ENCODE peak calls at places on chromosomes 4 and X, in ten cellular contexts. I is spleen; V is foreskin fibroblast; O is neural crest cell; D is activated CD8-positive, alpha-beta memory T cell treated with anti-CD3 and anti-CD28 coated beads for 48 hours; H is NCI-H345; F is stimulated activated CD4-positive, alpha-beta T cell treated with anti-CD3 and anti-CD28 coated beads, Interleukin-1b, Interleukin-23, amount 100 ng/mL, for 1 hour; T is astrocyte of the spinal cord; X is A172; B is Kasumi-1. A is an unnamed sample.

GRCh38 chr4:94653095-94653649 is 104.6 kb upstream of the BMPR1B start:
- DNase-seq in O (no peak), I (no peak), B (no peak), F (no peak), D (no peak), T (no peak), V (no peak), X (no peak), H (no peak), A (no peak)

GRCh38 chr4:100117749-100118148 is 72.5 kb downstream of the DDIT4L start:
- DNase-seq in F (no peak), T (no peak), I (no peak), D (no peak), O (no peak), B (no peak), V (no peak), H (no peak), X (no peak), A (no peak)

GRCh38 chr4:105215609-105216313 is 69.1 kb downstream of the TET2 start:
- DNase-seq in V (no peak), B (no peak), O (no peak), D (no peak), I (no peak), F (no peak), H (no peak), X (peak), T (peak), A (no peak)

GRCh38 chr4:146033149-146033548 is 94.5 kb upstream of the ZNF827 start:
- DNase-seq in B (no peak), D (no peak), F (no peak), H (no peak), X (no peak), V (no peak), T (no peak), I (no peak), O (no peak), A (no peak)

GRCh38 chr4:82528074-82528473 is 33.7 kb downstream of the TMEM150C start:
- DNase-seq in O (no peak), V (no peak), H (peak), X (no peak), F (no peak), B (no peak), I (no peak), D (no peak), T (no peak), A (no peak)

GRCh38 chr4:37001688-37002436 is 242.7 kb upstream of the NWD2 start:
- DNase-seq in D (no peak), F (no peak), T (no peak), H (no peak), O (no peak), X (peak), I (no peak), B (no peak), V (no peak), A (no peak)

GRCh38 chrX:14903891-14904290 is 30.7 kb downstream of the MOSPD2 start:
- DNase-seq in B (no peak), V (no peak), O (no peak), F (no peak), D (no peak), H (no peak), X (no peak), I (no peak), T (no peak), A (no peak)

GRCh38 chr4:121651597-121651996 is 45.2 kb downstream of the ANXA5 start:
- DNase-seq in V (no peak), H (no peak), X (no peak), F (no peak), O (no peak), B (peak), D (no peak), T (no peak), I (no peak), A (no peak)

GRCh38 chr4:3673176-3673575 is 93.0 kb upstream of the ADRA2C start:
- DNase-seq in D (no peak), V (no peak), T (no peak), I (peak), F (no peak), B (no peak), H (no peak), O (no peak), X (no peak), A (no peak)